ENCODE peak calls at places on chromosomes 7 and 10, in five cellular contexts. H, Z, R, U and P are unnamed samples.

GRCh38 chr7:30923774-30924413 is 12.2 kb downstream of the AQP1 start:
- DNase-seq in H (no peak), Z (no peak), R (no peak), U (no peak), P (no peak)

GRCh38 chr10:114320249-114321116 is 81.4 kb downstream of the VWA2 start:
- DNase-seq in H (peak), Z (no peak), R (no peak), U (no peak), P (no peak)

GRCh38 chr7:103336781-103337180 is 7.8 kb downstream of the DNAJC2 start:
- DNase-seq in H (no peak), Z (no peak), R (no peak), U (no peak), P (no peak)

GRCh38 chr10:98269435-98269912 is 1.5 kb upstream of the LOXL4 start:
- DNase-seq in H (peak), Z (no peak), R (peak), U (no peak), P (no peak)

GRCh38 chr10:11587860-11588259 is 23.6 kb downstream of the USP6NL start:
- DNase-seq in H (peak), Z (no peak), R (no peak), U (no peak), P (no peak)

GRCh38 chr7:44346063-44346462 is 20.7 kb upstream of the CAMK2B start:
- DNase-seq in H (no peak), Z (no peak), R (no peak), U (no peak), P (no peak)

GRCh38 chr7:141441837-141442627 is 109.2 kb upstream of the AGK start:
- DNase-seq in H (no peak), Z (no peak), R (peak), U (no peak), P (no peak)

GRCh38 chr10:132907901-132908620 is 34.3 kb downstream of the CFAP46 start:
- DNase-seq in H (no peak), Z (no peak), R (no peak), U (no peak), P (no peak)

GRCh38 chr7:4128161-4128560 is 553.9 kb upstream of the FOXK1 start:
- DNase-seq in H (no peak), Z (no peak), R (no peak), U (no peak), P (no peak)

GRCh38 chr10:31683682-31684081 is 244.9 kb downstream of the ARHGAP12 start:
- DNase-seq in H (peak), Z (no peak), R (no peak), U (no peak), P (no peak)

GRCh38 chr7:30815016-30815854 is 44.0 kb downstream of the MINDY4 start:
- DNase-seq in H (no peak), Z (no peak), R (peak), U (no peak), P (no peak)

GRCh38 chr7:42479452-42480303 is 242.7 kb upstream of the GLI3 start:
- DNase-seq in H (no peak), Z (no peak), R (no peak), U (no peak), P (no peak)

GRCh38 chr10:86300931-86301330 is 65.7 kb downstream of the GRID1 start:
- DNase-seq in H (no peak), Z (no peak), R (no peak), U (no peak), P (no peak)

GRCh38 chr7:84799131-84799530 is 387.7 kb downstream of the SEMA3D start:
- DNase-seq in H (no peak), Z (no peak), R (no peak), U (no peak), P (no peak)

GRCh38 chr7:79458796-79459195 is 5.3 kb upstream of the MAGI2 start:
- DNase-seq in H (no peak), Z (no peak), R (no peak), U (no peak), P (no peak)

GRCh38 chr10:64813391-64813790 is 1292.2 kb downstream of the REEP3 start:
- DNase-seq in H (peak), Z (no peak), R (no peak), U (no peak), P (no peak)

GRCh38 chr7:94001396-94001795 is 2.8 kb downstream of the BET1 start:
- DNase-seq in H (no peak), Z (no peak), R (no peak), U (no peak), P (no peak)

GRCh38 chr7:1432411-1433082 is 26.7 kb downstream of the MICALL2 start:
- DNase-seq in H (peak), Z (peak), R (peak), U (peak), P (peak)

GRCh38 chr10:84341538-84341856 is 13.1 kb downstream of the CCSER2 start:
- DNase-seq in H (peak), Z (no peak), R (no peak), U (no peak), P (no peak)

GRCh38 chr7:24888653-24889052 is 91.3 kb downstream of the OSBPL3 start:
- DNase-seq in H (no peak), Z (no peak), R (no peak), U (no peak), P (no peak)

GRCh38 chr10:109191823-109192222 is 731.5 kb downstream of the XPNPEP1 start:
- DNase-seq in H (no peak), Z (no peak), R (no peak), U (no peak), P (no peak)

GRCh38 chr7:2138146-2138765 is 94.5 kb downstream of the MAD1L1 start:
- DNase-seq in H (no peak), Z (peak), R (no peak), U (peak), P (no peak)

GRCh38 chr10:117339569-117339968 is 35.7 kb downstream of the PDZD8 start:
- DNase-seq in H (no peak), Z (no peak), R (no peak), U (no peak), P (no peak)